ENCODE peak calls at places on chromosome 15, in five cellular contexts. One of them, this sample, is unnamed.

GRCh38 chr15:94671845-94672524 is 440.6 kb downstream of the MCTP2 start:
- DNase-seq in brain microvascular endothelial cell: peak; percentile 9
- DNase-seq in OCI-LY7: no peak
- DNase-seq in ovary: peak; percentile 35
- DNase-seq in CD4-positive, alpha-beta T cell: no peak
- DNase-seq in this sample: no peak

GRCh38 chr15:93150910-93151309 is 61.9 kb upstream of the RGMA start:
- DNase-seq in brain microvascular endothelial cell: no peak
- DNase-seq in OCI-LY7: no peak
- DNase-seq in ovary: no peak
- DNase-seq in CD4-positive, alpha-beta T cell: no peak
- DNase-seq in this sample: peak; percentile 28

GRCh38 chr15:20106026-20106425 is 435.6 kb downstream of the GOLGA6L6 start:
- DNase-seq in brain microvascular endothelial cell: no peak
- DNase-seq in OCI-LY7: no peak
- DNase-seq in ovary: peak; percentile 8
- DNase-seq in CD4-positive, alpha-beta T cell: no peak
- DNase-seq in this sample: peak; percentile 22

GRCh38 chr15:45187894-45188830 is at the start of gene SHF:
- DNase-seq in brain microvascular endothelial cell: no peak
- DNase-seq in OCI-LY7: peak; percentile 84
- DNase-seq in ovary: peak; percentile 83
- DNase-seq in CD4-positive, alpha-beta T cell: peak; percentile 47
- DNase-seq in this sample: peak; percentile 65

GRCh38 chr15:38853608-38854007 is 289.0 kb upstream of the RASGRP1 start:
- DNase-seq in brain microvascular endothelial cell: peak; percentile 57
- DNase-seq in OCI-LY7: peak; percentile 11
- DNase-seq in ovary: no peak
- DNase-seq in CD4-positive, alpha-beta T cell: peak; percentile 24
- DNase-seq in this sample: no peak

GRCh38 chr15:98775498-98776230 is 127.3 kb downstream of the IGF1R start:
- DNase-seq in brain microvascular endothelial cell: no peak
- DNase-seq in OCI-LY7: no peak
- DNase-seq in ovary: no peak
- DNase-seq in CD4-positive, alpha-beta T cell: no peak
- DNase-seq in this sample: no peak

GRCh38 chr15:71705151-71705550 is 105.2 kb upstream of the NR2E3 start:
- DNase-seq in brain microvascular endothelial cell: no peak
- DNase-seq in OCI-LY7: no peak
- DNase-seq in ovary: no peak
- DNase-seq in CD4-positive, alpha-beta T cell: no peak
- DNase-seq in this sample: no peak

GRCh38 chr15:98067339-98067738 is 106.8 kb downstream of the ARRDC4 start:
- DNase-seq in brain microvascular endothelial cell: no peak
- DNase-seq in OCI-LY7: no peak
- DNase-seq in ovary: no peak
- DNase-seq in CD4-positive, alpha-beta T cell: no peak
- DNase-seq in this sample: no peak

GRCh38 chr15:77002954-77003912 is 8.3 kb downstream of the PSTPIP1 start:
- DNase-seq in brain microvascular endothelial cell: no peak
- DNase-seq in OCI-LY7: peak; percentile 84
- DNase-seq in ovary: no peak
- DNase-seq in CD4-positive, alpha-beta T cell: peak; percentile 53
- DNase-seq in this sample: peak; percentile 44

GRCh38 chr15:28996953-28997352 is 111.2 kb downstream of the APBA2 start:
- DNase-seq in brain microvascular endothelial cell: no peak
- DNase-seq in OCI-LY7: no peak
- DNase-seq in ovary: no peak
- DNase-seq in CD4-positive, alpha-beta T cell: no peak
- DNase-seq in this sample: no peak

GRCh38 chr15:63041982-63042878 is at the start of gene TPM1:
- DNase-seq in brain microvascular endothelial cell: peak; percentile 93
- DNase-seq in OCI-LY7: no peak
- DNase-seq in ovary: peak; percentile 94
- DNase-seq in CD4-positive, alpha-beta T cell: no peak
- DNase-seq in this sample: peak; percentile 88

GRCh38 chr15:51863131-51863530 is 33.7 kb downstream of the TMOD3 start:
- DNase-seq in brain microvascular endothelial cell: no peak
- DNase-seq in OCI-LY7: no peak
- DNase-seq in ovary: no peak
- DNase-seq in CD4-positive, alpha-beta T cell: no peak
- DNase-seq in this sample: no peak
- H3K27ac ChIP-seq in brain microvascular endothelial cell: no peak overlapping the region
- H3K27ac ChIP-seq in OCI-LY7: no peak overlapping the region
- H3K27ac ChIP-seq in ovary: no peak overlapping the region
- H3K27ac ChIP-seq in CD4-positive, alpha-beta T cell: no peak overlapping the region
- H3K27ac ChIP-seq in this sample: no peak overlapping the region

GRCh38 chr15:68808770-68809169 is 11.9 kb downstream of the ANP32A start:
- DNase-seq in brain microvascular endothelial cell: no peak
- DNase-seq in OCI-LY7: no peak
- DNase-seq in ovary: no peak
- DNase-seq in CD4-positive, alpha-beta T cell: no peak
- DNase-seq in this sample: no peak

GRCh38 chr15:68809517-68809916 is 11.2 kb downstream of the ANP32A start:
- DNase-seq in brain microvascular endothelial cell: no peak
- DNase-seq in OCI-LY7: no peak
- DNase-seq in ovary: no peak
- DNase-seq in CD4-positive, alpha-beta T cell: no peak
- DNase-seq in this sample: no peak

GRCh38 chr15:68808091-68808490 is 12.6 kb downstream of the ANP32A start:
- DNase-seq in brain microvascular endothelial cell: no peak
- DNase-seq in OCI-LY7: no peak
- DNase-seq in ovary: no peak
- DNase-seq in CD4-positive, alpha-beta T cell: no peak
- DNase-seq in this sample: no peak

GRCh38 chr15:68806220-68807105 is 14.2 kb downstream of the ANP32A start:
- DNase-seq in brain microvascular endothelial cell: no peak
- DNase-seq in OCI-LY7: no peak
- DNase-seq in ovary: no peak
- DNase-seq in CD4-positive, alpha-beta T cell: no peak
- DNase-seq in this sample: no peak

GRCh38 chr15:68807249-68807648 is 13.4 kb downstream of the ANP32A start:
- DNase-seq in brain microvascular endothelial cell: no peak
- DNase-seq in OCI-LY7: no peak
- DNase-seq in ovary: no peak
- DNase-seq in CD4-positive, alpha-beta T cell: no peak
- DNase-seq in this sample: no peak
- H3K27ac ChIP-seq in brain microvascular endothelial cell: no peak overlapping the region
- H3K27ac ChIP-seq in OCI-LY7: no peak overlapping the region
- H3K27ac ChIP-seq in ovary: no peak overlapping the region
- H3K27ac ChIP-seq in CD4-positive, alpha-beta T cell: no peak overlapping the region
- H3K27ac ChIP-seq in this sample: peak overlapping the region; percentile 64

DNA sequence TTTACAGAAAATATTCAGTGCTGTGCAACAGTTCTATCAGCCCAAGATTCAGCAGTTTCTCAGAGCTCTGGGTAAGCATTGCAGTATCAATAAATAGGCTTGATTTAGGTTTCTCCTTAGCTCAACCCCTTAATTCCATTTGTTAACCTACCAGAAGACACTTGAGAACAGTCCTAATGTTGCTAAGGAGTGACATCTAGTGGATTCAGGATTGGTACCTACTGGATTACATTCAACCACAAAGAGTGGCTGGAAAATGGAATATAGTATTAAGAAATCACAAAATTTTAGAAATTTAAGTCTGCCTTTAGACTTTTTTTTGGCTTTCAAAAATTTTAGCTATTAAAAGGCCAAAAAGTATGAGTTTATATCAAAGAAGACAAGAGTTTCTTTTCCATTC is 34.7 kb downstream of the POLG start:
- DNase-seq in brain microvascular endothelial cell: peak; percentile 17
- DNase-seq in OCI-LY7: no peak
- DNase-seq in ovary: no peak
- DNase-seq in CD4-positive, alpha-beta T cell: no peak
- DNase-seq in this sample: no peak
- H3K27ac ChIP-seq in brain microvascular endothelial cell: no peak overlapping the region
- H3K27ac ChIP-seq in OCI-LY7: no peak overlapping the region
- H3K27ac ChIP-seq in ovary: no peak overlapping the region
- H3K27ac ChIP-seq in CD4-positive, alpha-beta T cell: no peak overlapping the region
- H3K27ac ChIP-seq in this sample: no peak overlapping the region

DNA sequence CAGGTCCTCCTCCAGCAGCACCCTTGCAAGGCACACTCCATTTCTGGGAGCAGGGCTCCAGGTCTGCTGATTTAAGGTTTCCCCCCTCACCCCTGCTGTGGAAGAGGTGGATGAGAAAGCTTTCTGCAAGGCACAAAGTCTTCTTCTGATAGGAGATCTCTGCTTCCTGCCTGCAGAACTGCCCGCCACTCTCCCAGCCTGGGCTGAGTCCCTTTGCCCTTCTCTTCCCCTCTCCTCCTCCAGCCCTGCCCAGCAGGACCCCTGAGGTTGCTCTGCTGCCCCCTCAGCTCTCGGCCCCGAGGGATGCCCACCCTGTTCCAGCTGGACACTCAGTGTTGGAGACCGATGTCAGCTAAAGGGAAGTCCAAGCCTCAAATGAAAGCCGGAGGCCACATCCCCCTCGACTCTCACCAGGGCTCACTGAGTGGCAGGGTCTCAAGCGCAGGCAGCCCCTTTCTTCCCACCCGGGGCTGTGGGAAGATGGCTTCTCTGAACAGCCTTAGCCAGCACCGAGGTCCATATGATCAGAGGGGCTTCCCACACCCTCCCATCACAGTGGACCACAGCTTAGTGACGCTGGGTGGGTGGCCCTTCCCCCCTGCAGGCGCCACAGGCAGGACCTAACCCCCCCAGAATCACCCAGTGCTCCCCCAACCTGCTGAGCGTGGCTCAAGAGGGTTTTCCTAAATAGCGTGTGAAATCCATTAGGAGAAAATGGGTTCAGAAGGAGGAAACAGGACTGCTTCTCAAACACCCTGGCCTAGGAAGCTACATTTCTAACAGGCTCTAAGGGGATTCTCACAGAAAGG is 4.0 kb downstream of the ATP10A start:
- DNase-seq in brain microvascular endothelial cell: no peak
- DNase-seq in OCI-LY7: no peak
- DNase-seq in ovary: no peak
- DNase-seq in CD4-positive, alpha-beta T cell: no peak
- DNase-seq in this sample: no peak
- H3K27ac ChIP-seq in brain microvascular endothelial cell: no peak overlapping the region
- H3K27ac ChIP-seq in OCI-LY7: no peak overlapping the region
- H3K27ac ChIP-seq in ovary: no peak overlapping the region
- H3K27ac ChIP-seq in CD4-positive, alpha-beta T cell: peak overlapping the region; percentile 86
- H3K27ac ChIP-seq in this sample: no peak overlapping the region

DNA sequence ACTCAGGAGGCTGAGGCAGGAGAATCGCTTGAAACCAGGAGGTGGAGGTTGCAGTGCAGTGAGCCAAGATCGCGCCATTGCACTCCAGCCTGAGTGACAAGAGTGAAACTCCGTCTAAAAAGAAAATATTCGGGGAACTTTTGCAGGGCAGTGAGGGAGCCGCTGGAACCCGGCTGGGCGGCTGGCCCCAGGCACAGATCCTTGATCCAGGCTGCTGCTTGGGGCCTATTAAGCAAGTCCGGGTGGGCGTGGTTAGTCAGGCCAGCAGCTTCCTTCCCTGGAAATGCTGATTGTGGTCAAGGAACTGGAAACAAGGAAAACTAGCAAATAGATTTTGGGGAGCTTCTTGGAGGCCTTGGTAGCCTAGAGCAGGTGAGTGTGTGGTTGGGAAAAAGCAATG is 17.9 kb upstream of the SNX22 start:
- DNase-seq in brain microvascular endothelial cell: no peak
- DNase-seq in OCI-LY7: no peak
- DNase-seq in ovary: no peak
- DNase-seq in CD4-positive, alpha-beta T cell: no peak
- DNase-seq in this sample: no peak
- H3K27ac ChIP-seq in brain microvascular endothelial cell: no peak overlapping the region
- H3K27ac ChIP-seq in OCI-LY7: no peak overlapping the region
- H3K27ac ChIP-seq in ovary: no peak overlapping the region
- H3K27ac ChIP-seq in CD4-positive, alpha-beta T cell: no peak overlapping the region
- H3K27ac ChIP-seq in this sample: peak overlapping the region; percentile 63

DNA sequence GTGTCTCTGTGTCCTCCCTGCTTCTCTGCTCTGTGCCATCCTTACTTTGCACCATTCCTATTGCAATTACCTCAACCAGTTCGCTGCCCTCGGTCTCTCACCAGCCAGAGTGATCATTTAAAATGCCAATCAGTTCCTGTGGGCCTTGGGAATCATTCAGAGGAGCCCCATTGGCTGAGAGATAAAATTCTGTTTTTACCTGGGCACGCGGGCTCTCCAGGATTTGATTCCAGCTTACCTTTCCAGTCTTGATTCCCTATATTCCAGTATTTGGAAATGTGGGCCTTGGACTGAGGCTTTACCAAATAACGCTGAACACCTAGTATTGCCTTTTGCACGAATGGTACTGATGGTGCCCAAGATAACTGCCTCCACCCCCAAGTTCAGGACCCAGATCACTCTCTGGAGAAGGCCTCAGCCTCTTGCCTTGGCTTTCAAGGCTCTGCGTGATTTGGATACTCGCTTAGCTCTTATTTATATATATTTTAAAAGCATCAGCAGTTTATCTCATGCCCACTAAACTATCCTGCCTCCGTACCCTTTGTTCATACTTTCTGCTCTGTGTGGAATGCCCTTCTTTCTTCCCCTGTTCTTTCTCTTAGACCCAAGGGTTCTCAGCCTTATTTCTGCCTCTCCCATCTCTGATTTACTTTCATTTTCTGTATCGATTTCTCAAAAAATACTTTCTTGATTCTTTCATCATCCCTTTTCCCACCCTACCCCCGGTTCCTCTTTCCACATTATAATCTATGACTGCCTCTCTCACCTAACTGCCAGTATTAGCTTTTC is 905 bp downstream of the PSMA4 start:
- DNase-seq in brain microvascular endothelial cell: no peak
- DNase-seq in OCI-LY7: peak; percentile 11
- DNase-seq in ovary: no peak
- DNase-seq in CD4-positive, alpha-beta T cell: no peak
- DNase-seq in this sample: no peak
- H3K27ac ChIP-seq in brain microvascular endothelial cell: peak overlapping the region; percentile 96
- H3K27ac ChIP-seq in OCI-LY7: peak overlapping the region; percentile 53
- H3K27ac ChIP-seq in ovary: peak overlapping the region; percentile 92
- H3K27ac ChIP-seq in CD4-positive, alpha-beta T cell: peak overlapping the region; percentile 97
- H3K27ac ChIP-seq in this sample: peak overlapping the region; percentile 95

This sample was measured in left ventricle myocardium inferior.